ENCODE peak calls at places on chromosomes 12 and 14, in nine cellular contexts. One of them, this sample, is unnamed.

GRCh38 chr12:124332068-124332672 is 37.3 kb downstream of the RFLNA start:
- DNase-seq in left cardiac atrium: no peak
- DNase-seq in RCC 7860: no peak
- DNase-seq in endothelial cell: peak
- DNase-seq in HL-60: no peak
- DNase-seq in stimulated activated CD8-positive, alpha-beta memory T cell treated with anti-CD3 and anti-CD28 coated beads, Interleukin-15, amount 100 ng/mL, for 1 hour: no peak
- DNase-seq in osteocyte: no peak
- DNase-seq in GM04504: no peak
- DNase-seq in iris pigment epithelial cell: no peak
- DNase-seq in this sample: no peak

GRCh38 chr14:93041002-93041401 is 74.7 kb downstream of the ITPK1 start:
- DNase-seq in RCC 7860: no peak
- DNase-seq in iris pigment epithelial cell: no peak
- DNase-seq in endothelial cell: no peak
- DNase-seq in stimulated activated CD8-positive, alpha-beta memory T cell treated with anti-CD3 and anti-CD28 coated beads, Interleukin-15, amount 100 ng/mL, for 1 hour: no peak
- DNase-seq in HL-60: no peak
- DNase-seq in osteocyte: no peak
- DNase-seq in left cardiac atrium: no peak
- DNase-seq in GM04504: no peak
- DNase-seq in this sample: no peak

GRCh38 chr14:20692111-20692751 is 3.7 kb downstream of the ANG start:
- DNase-seq in HL-60: no peak
- DNase-seq in stimulated activated CD8-positive, alpha-beta memory T cell treated with anti-CD3 and anti-CD28 coated beads, Interleukin-15, amount 100 ng/mL, for 1 hour: no peak
- DNase-seq in endothelial cell: no peak
- DNase-seq in osteocyte: no peak
- DNase-seq in iris pigment epithelial cell: no peak
- DNase-seq in RCC 7860: no peak
- DNase-seq in left cardiac atrium: no peak
- DNase-seq in GM04504: no peak
- DNase-seq in this sample: no peak

GRCh38 chr12:29073631-29074239 is 75.3 kb upstream of the FAR2 start:
- DNase-seq in left cardiac atrium: no peak
- DNase-seq in osteocyte: no peak
- DNase-seq in endothelial cell: peak
- DNase-seq in RCC 7860: peak
- DNase-seq in iris pigment epithelial cell: peak
- DNase-seq in stimulated activated CD8-positive, alpha-beta memory T cell treated with anti-CD3 and anti-CD28 coated beads, Interleukin-15, amount 100 ng/mL, for 1 hour: no peak
- DNase-seq in HL-60: peak
- DNase-seq in GM04504: no peak
- DNase-seq in this sample: no peak

GRCh38 chr12:33628087-33628486 is 188.5 kb upstream of the SYT10 start:
- DNase-seq in GM04504: no peak
- DNase-seq in RCC 7860: peak
- DNase-seq in stimulated activated CD8-positive, alpha-beta memory T cell treated with anti-CD3 and anti-CD28 coated beads, Interleukin-15, amount 100 ng/mL, for 1 hour: no peak
- DNase-seq in endothelial cell: no peak
- DNase-seq in HL-60: no peak
- DNase-seq in osteocyte: no peak
- DNase-seq in left cardiac atrium: no peak
- DNase-seq in iris pigment epithelial cell: no peak
- DNase-seq in this sample: no peak

GRCh38 chr12:3315201-3315661 is 175.8 kb upstream of the PRMT8 start:
- DNase-seq in RCC 7860: no peak
- DNase-seq in left cardiac atrium: peak
- DNase-seq in endothelial cell: no peak
- DNase-seq in stimulated activated CD8-positive, alpha-beta memory T cell treated with anti-CD3 and anti-CD28 coated beads, Interleukin-15, amount 100 ng/mL, for 1 hour: no peak
- DNase-seq in osteocyte: no peak
- DNase-seq in GM04504: no peak
- DNase-seq in iris pigment epithelial cell: peak
- DNase-seq in HL-60: no peak
- DNase-seq in this sample: no peak

GRCh38 chr12:86230516-86231146 is 25.6 kb downstream of the MGAT4C start:
- DNase-seq in left cardiac atrium: no peak
- DNase-seq in iris pigment epithelial cell: peak
- DNase-seq in endothelial cell: no peak
- DNase-seq in GM04504: no peak
- DNase-seq in osteocyte: no peak
- DNase-seq in stimulated activated CD8-positive, alpha-beta memory T cell treated with anti-CD3 and anti-CD28 coated beads, Interleukin-15, amount 100 ng/mL, for 1 hour: no peak
- DNase-seq in HL-60: no peak
- DNase-seq in RCC 7860: peak
- DNase-seq in this sample: no peak

GRCh38 chr14:71498151-71498734 is 434.0 kb upstream of the RGS6 start:
- DNase-seq in left cardiac atrium: no peak
- DNase-seq in GM04504: peak
- DNase-seq in endothelial cell: no peak
- DNase-seq in osteocyte: no peak
- DNase-seq in iris pigment epithelial cell: peak
- DNase-seq in stimulated activated CD8-positive, alpha-beta memory T cell treated with anti-CD3 and anti-CD28 coated beads, Interleukin-15, amount 100 ng/mL, for 1 hour: no peak
- DNase-seq in HL-60: no peak
- DNase-seq in RCC 7860: no peak
- DNase-seq in this sample: no peak

GRCh38 chr14:93017341-93017797 is 94.4 kb downstream of the CHGA start:
- DNase-seq in osteocyte: no peak
- DNase-seq in RCC 7860: no peak
- DNase-seq in HL-60: no peak
- DNase-seq in iris pigment epithelial cell: no peak
- DNase-seq in stimulated activated CD8-positive, alpha-beta memory T cell treated with anti-CD3 and anti-CD28 coated beads, Interleukin-15, amount 100 ng/mL, for 1 hour: no peak
- DNase-seq in endothelial cell: no peak
- DNase-seq in GM04504: no peak
- DNase-seq in left cardiac atrium: no peak
- DNase-seq in this sample: no peak

GRCh38 chr12:52358575-52359350 is 8.5 kb downstream of the KRT85 start:
- DNase-seq in iris pigment epithelial cell: no peak
- DNase-seq in stimulated activated CD8-positive, alpha-beta memory T cell treated with anti-CD3 and anti-CD28 coated beads, Interleukin-15, amount 100 ng/mL, for 1 hour: no peak
- DNase-seq in left cardiac atrium: no peak
- DNase-seq in HL-60: no peak
- DNase-seq in osteocyte: no peak
- DNase-seq in endothelial cell: no peak
- DNase-seq in GM04504: no peak
- DNase-seq in RCC 7860: no peak
- DNase-seq in this sample: no peak

GRCh38 chr12:93108958-93109357 is 179.9 kb upstream of the EEA1 start:
- DNase-seq in osteocyte: no peak
- DNase-seq in HL-60: no peak
- DNase-seq in GM04504: no peak
- DNase-seq in left cardiac atrium: no peak
- DNase-seq in RCC 7860: no peak
- DNase-seq in endothelial cell: no peak
- DNase-seq in iris pigment epithelial cell: peak
- DNase-seq in stimulated activated CD8-positive, alpha-beta memory T cell treated with anti-CD3 and anti-CD28 coated beads, Interleukin-15, amount 100 ng/mL, for 1 hour: no peak
- DNase-seq in this sample: peak

GRCh38 chr12:62215506-62215905 is 44.7 kb upstream of the USP15 start:
- DNase-seq in stimulated activated CD8-positive, alpha-beta memory T cell treated with anti-CD3 and anti-CD28 coated beads, Interleukin-15, amount 100 ng/mL, for 1 hour: no peak
- DNase-seq in iris pigment epithelial cell: no peak
- DNase-seq in left cardiac atrium: no peak
- DNase-seq in GM04504: no peak
- DNase-seq in HL-60: no peak
- DNase-seq in endothelial cell: no peak
- DNase-seq in osteocyte: no peak
- DNase-seq in RCC 7860: no peak
- DNase-seq in this sample: no peak

GRCh38 chr12:31508436-31509150 is 82.3 kb downstream of the DENND5B start:
- DNase-seq in HL-60: no peak
- DNase-seq in GM04504: no peak
- DNase-seq in iris pigment epithelial cell: no peak
- DNase-seq in RCC 7860: no peak
- DNase-seq in osteocyte: no peak
- DNase-seq in endothelial cell: no peak
- DNase-seq in left cardiac atrium: no peak
- DNase-seq in stimulated activated CD8-positive, alpha-beta memory T cell treated with anti-CD3 and anti-CD28 coated beads, Interleukin-15, amount 100 ng/mL, for 1 hour: no peak
- DNase-seq in this sample: no peak

GRCh38 chr14:58151264-58151700 is 731 bp downstream of the ARMH4 start:
- DNase-seq in stimulated activated CD8-positive, alpha-beta memory T cell treated with anti-CD3 and anti-CD28 coated beads, Interleukin-15, amount 100 ng/mL, for 1 hour: no peak
- DNase-seq in left cardiac atrium: no peak
- DNase-seq in HL-60: no peak
- DNase-seq in iris pigment epithelial cell: peak
- DNase-seq in osteocyte: no peak
- DNase-seq in GM04504: no peak
- DNase-seq in endothelial cell: peak
- DNase-seq in RCC 7860: no peak
- DNase-seq in this sample: no peak

GRCh38 chr14:66008631-66009030 is 477.5 kb upstream of the CCDC196 start:
- DNase-seq in left cardiac atrium: no peak
- DNase-seq in GM04504: no peak
- DNase-seq in stimulated activated CD8-positive, alpha-beta memory T cell treated with anti-CD3 and anti-CD28 coated beads, Interleukin-15, amount 100 ng/mL, for 1 hour: no peak
- DNase-seq in endothelial cell: no peak
- DNase-seq in HL-60: no peak
- DNase-seq in RCC 7860: no peak
- DNase-seq in osteocyte: no peak
- DNase-seq in iris pigment epithelial cell: no peak
- DNase-seq in this sample: no peak

GRCh38 chr12:112375105-112375504 is 7.1 kb downstream of the HECTD4 start:
- DNase-seq in HL-60: no peak
- DNase-seq in osteocyte: no peak
- DNase-seq in RCC 7860: no peak
- DNase-seq in left cardiac atrium: no peak
- DNase-seq in stimulated activated CD8-positive, alpha-beta memory T cell treated with anti-CD3 and anti-CD28 coated beads, Interleukin-15, amount 100 ng/mL, for 1 hour: no peak
- DNase-seq in endothelial cell: no peak
- DNase-seq in GM04504: no peak
- DNase-seq in iris pigment epithelial cell: peak
- DNase-seq in this sample: no peak

GRCh38 chr12:12562016-12562483 is 613 bp downstream of the DUSP16 start:
- DNase-seq in endothelial cell: peak
- DNase-seq in osteocyte: no peak
- DNase-seq in RCC 7860: no peak
- DNase-seq in stimulated activated CD8-positive, alpha-beta memory T cell treated with anti-CD3 and anti-CD28 coated beads, Interleukin-15, amount 100 ng/mL, for 1 hour: no peak
- DNase-seq in GM04504: peak
- DNase-seq in iris pigment epithelial cell: peak
- DNase-seq in left cardiac atrium: peak
- DNase-seq in HL-60: no peak
- DNase-seq in this sample: no peak

GRCh38 chr14:80930836-80931389 is 10.6 kb downstream of the CEP128 start:
- DNase-seq in HL-60: peak
- DNase-seq in left cardiac atrium: no peak
- DNase-seq in iris pigment epithelial cell: peak
- DNase-seq in GM04504: peak
- DNase-seq in stimulated activated CD8-positive, alpha-beta memory T cell treated with anti-CD3 and anti-CD28 coated beads, Interleukin-15, amount 100 ng/mL, for 1 hour: no peak
- DNase-seq in endothelial cell: no peak
- DNase-seq in RCC 7860: peak
- DNase-seq in osteocyte: no peak
- DNase-seq in this sample: peak

GRCh38 chr14:98714604-98715003 is 557.4 kb downstream of the BCL11B start:
- DNase-seq in osteocyte: no peak
- DNase-seq in stimulated activated CD8-positive, alpha-beta memory T cell treated with anti-CD3 and anti-CD28 coated beads, Interleukin-15, amount 100 ng/mL, for 1 hour: no peak
- DNase-seq in iris pigment epithelial cell: no peak
- DNase-seq in HL-60: no peak
- DNase-seq in GM04504: no peak
- DNase-seq in left cardiac atrium: no peak
- DNase-seq in endothelial cell: no peak
- DNase-seq in RCC 7860: no peak
- DNase-seq in this sample: no peak

This sample was measured in non-pigmented ciliary epithelial cell.